ENCODE peak calls at places on chromosomes 1 and 21, in eight cellular contexts. V is M059J, J is GDM1, F is left ventricle myocardium inferior, I is ovary, D is non-pigmented ciliary epithelial cell, A is C1 segment of cervical spinal cord, S is EL. M is an unnamed sample.

GRCh38 chr1:243230914-243231313 is 24.2 kb downstream of the CEP170 start:
- DNase-seq in V (peak), J (no peak), F (no peak), I (no peak), D (no peak), A (no peak), S (no peak), M (peak)

GRCh38 chr1:80050085-80050484 is 1043.6 kb upstream of the ADGRL4 start:
- DNase-seq in V (no peak), J (no peak), F (no peak), I (no peak), D (no peak), A (no peak), S (no peak), M (no peak)

GRCh38 chr1:32702599-32703478 is at the start of gene SYNC:
- DNase-seq in V (peak), J (no peak), F (peak), I (peak), D (no peak), A (no peak), S (peak), M (no peak)

GRCh38 chr1:235047331-235047871 is 81.2 kb downstream of the TOMM20 start:
- DNase-seq in V (no peak), J (no peak), F (no peak), I (peak), D (no peak), A (no peak), S (no peak), M (no peak)

GRCh38 chr1:88433556-88433955 is 250.5 kb upstream of the PKN2 start:
- DNase-seq in V (peak), J (no peak), F (no peak), I (no peak), D (no peak), A (no peak), S (peak), M (no peak)

GRCh38 chr1:179825201-179825600 is 52.4 kb downstream of the TOR1AIP2 start:
- DNase-seq in V (no peak), J (no peak), F (no peak), I (no peak), D (no peak), A (no peak), S (no peak), M (no peak)

GRCh38 chr21:36859744-36860501 is 106.5 kb downstream of the HLCS start:
- DNase-seq in V (peak), J (no peak), F (peak), I (peak), D (no peak), A (no peak), S (peak), M (no peak)

GRCh38 chr1:68107771-68108170 is 57.3 kb upstream of the DIRAS3 start:
- DNase-seq in V (peak), J (no peak), F (no peak), I (no peak), D (peak), A (no peak), S (peak), M (no peak)

GRCh38 chr1:43531906-43532584 is 1.4 kb downstream of the PTPRF start:
- DNase-seq in V (no peak), J (no peak), F (no peak), I (no peak), D (no peak), A (no peak), S (peak), M (no peak)

GRCh38 chr1:110477041-110477440 is 26.1 kb downstream of the PROK1 start:
- DNase-seq in V (peak), J (no peak), F (no peak), I (no peak), D (peak), A (no peak), S (peak), M (no peak)

GRCh38 chr1:23444104-23444533 is 19.6 kb upstream of the TCEA3 start:
- DNase-seq in V (no peak), J (no peak), F (peak), I (peak), D (no peak), A (no peak), S (no peak), M (no peak)

GRCh38 chr1:47533176-47534039 is 95.6 kb downstream of the FOXD2 start:
- DNase-seq in V (peak), J (no peak), F (peak), I (peak), D (peak), A (no peak), S (peak), M (no peak)

GRCh38 chr1:228339766-228340685 is 66.6 kb downstream of the TRIM11 start:
- DNase-seq in V (no peak), J (no peak), F (no peak), I (peak), D (no peak), A (no peak), S (no peak), M (no peak)

GRCh38 chr1:241918879-241919278 is 38.7 kb upstream of the BECN2 start:
- DNase-seq in V (peak), J (no peak), F (no peak), I (no peak), D (peak), A (no peak), S (peak), M (no peak)

GRCh38 chr1:167683641-167684502 is 37.9 kb upstream of the MPZL1 start:
- DNase-seq in V (peak), J (no peak), F (peak), I (no peak), D (no peak), A (no peak), S (peak), M (no peak)

GRCh38 chr1:41977329-41977728 is 58.6 kb upstream of the HIVEP3 start:
- DNase-seq in V (no peak), J (no peak), F (no peak), I (no peak), D (no peak), A (no peak), S (no peak), M (no peak)

GRCh38 chr1:38891753-38892152 is 10.4 kb upstream of the GJA9 start:
- DNase-seq in V (peak), J (no peak), F (no peak), I (no peak), D (no peak), A (no peak), S (no peak), M (peak)

GRCh38 chr1:41957568-41957967 is 38.8 kb upstream of the HIVEP3 start:
- DNase-seq in V (peak), J (no peak), F (no peak), I (no peak), D (no peak), A (no peak), S (peak), M (no peak)

GRCh38 chr1:58837886-58838285 is 54.0 kb upstream of the JUN start:
- DNase-seq in V (no peak), J (no peak), F (no peak), I (no peak), D (no peak), A (no peak), S (no peak), M (no peak)

GRCh38 chr21:27189870-27190269 is 223.0 kb upstream of the ADAMTS5 start:
- DNase-seq in V (peak), J (no peak), F (no peak), I (no peak), D (no peak), A (no peak), S (no peak), M (no peak)

GRCh38 chr1:182955596-182956588 is 2.9 kb upstream of the SHCBP1L start:
- DNase-seq in V (peak), J (no peak), F (no peak), I (no peak), D (peak), A (no peak), S (peak), M (no peak)

GRCh38 chr1:125118147-125118993 is 3933.6 kb downstream of the SRGAP2C start:
- DNase-seq in V (no peak), J (no peak), F (no peak), I (no peak), D (no peak), A (no peak), S (no peak), M (no peak)

GRCh38 chr1:207336559-207337467 is 15.3 kb downstream of the CD55 start:
- DNase-seq in V (peak), J (no peak), F (no peak), I (no peak), D (peak), A (no peak), S (no peak), M (peak)

GRCh38 chr1:109307363-109308021 is 681 bp upstream of the MYBPHL start:
- DNase-seq in V (no peak), J (no peak), F (peak), I (no peak), D (no peak), A (peak), S (no peak), M (no peak)

GRCh38 chr1:202505356-202505755 is 156.9 kb downstream of the PPP1R12B start:
- DNase-seq in V (peak), J (no peak), F (no peak), I (peak), D (peak), A (no peak), S (peak), M (no peak)

GRCh38 chr1:222886194-222887126 is 71.6 kb downstream of the DISP1 start:
- DNase-seq in V (no peak), J (no peak), F (no peak), I (no peak), D (no peak), A (no peak), S (no peak), M (no peak)

GRCh38 chr21:40886931-40887330 is 40.0 kb upstream of the DSCAM start:
- DNase-seq in V (no peak), J (no peak), F (no peak), I (no peak), D (no peak), A (no peak), S (no peak), M (no peak)

GRCh38 chr21:45512626-45513002 is 29.6 kb downstream of the SLC19A1 start:
- DNase-seq in V (no peak), J (no peak), F (no peak), I (peak), D (no peak), A (no peak), S (no peak), M (peak)

GRCh38 chr1:98027044-98027443 is 106.2 kb upstream of the DPYD start:
- DNase-seq in V (peak), J (no peak), F (no peak), I (no peak), D (no peak), A (no peak), S (no peak), M (no peak)

GRCh38 chr1:231643333-231644237 is 17.0 kb downstream of the DISC1 start:
- DNase-seq in V (no peak), J (no peak), F (no peak), I (no peak), D (no peak), A (no peak), S (no peak), M (no peak)

GRCh38 chr21:39319814-39320332 is 6.4 kb upstream of the BRWD1 start:
- DNase-seq in V (no peak), J (no peak), F (no peak), I (no peak), D (no peak), A (no peak), S (no peak), M (no peak)

GRCh38 chr1:188140958-188141357 is 1312.2 kb downstream of the PLA2G4A start:
- DNase-seq in V (no peak), J (no peak), F (no peak), I (no peak), D (no peak), A (no peak), S (no peak), M (no peak)

GRCh38 chr1:192256674-192257334 is 60.0 kb upstream of the RGS21 start:
- DNase-seq in V (no peak), J (no peak), F (no peak), I (no peak), D (no peak), A (no peak), S (no peak), M (no peak)

GRCh38 chr1:32201011-32201855 is 838 bp downstream of the CCDC28B start:
- DNase-seq in V (no peak), J (peak), F (peak), I (peak), D (no peak), A (peak), S (peak), M (peak)

GRCh38 chr1:2980073-2980791 is 41.0 kb upstream of the ACTRT2 start:
- DNase-seq in V (no peak), J (no peak), F (peak), I (peak), D (no peak), A (no peak), S (no peak), M (no peak)

GRCh38 chr1:21468597-21468996 is 28.7 kb downstream of the NBPF3 start:
- DNase-seq in V (no peak), J (no peak), F (no peak), I (no peak), D (no peak), A (no peak), S (peak), M (no peak)

GRCh38 chr1:39282537-39283216 is 78.2 kb downstream of the MACF1 start:
- DNase-seq in V (no peak), J (no peak), F (no peak), I (no peak), D (no peak), A (no peak), S (peak), M (no peak)

GRCh38 chr1:47201179-47201578 is 11.3 kb upstream of the PDZK1IP1 start:
- DNase-seq in V (no peak), J (no peak), F (no peak), I (no peak), D (no peak), A (no peak), S (no peak), M (no peak)

GRCh38 chr1:232223309-232223708 is 406.6 kb downstream of the SIPA1L2 start:
- DNase-seq in V (no peak), J (no peak), F (no peak), I (no peak), D (no peak), A (no peak), S (no peak), M (no peak)

GRCh38 chr21:42471716-42472330 is 24.2 kb downstream of the RSPH1 start:
- DNase-seq in V (no peak), J (no peak), F (no peak), I (no peak), D (no peak), A (no peak), S (no peak), M (no peak)

M was measured in CD4-positive, alpha-beta memory T cell.